ENCODE peak calls at places on chromosomes 6 and 20, in ten cellular contexts. J, Y, S, O, E, X, N, Z, W and G are unnamed samples.
A peak's percentile ranks its signal among the peaks of the same experiment; 100 is the strongest.

GRCh38 chr6:126210398-126211075 is 129.4 kb upstream of the CENPW start:
- DNase-seq in J (peak; percentile 25), W (no peak), Y (no peak), X (no peak), E (no peak), S (no peak), O (no peak), Z (no peak), N (no peak), G (peak; percentile 10)

GRCh38 chr20:37886851-37887297 is 16.1 kb upstream of the VSTM2L start:
- DNase-seq in J (no peak), X (no peak), E (no peak), Z (no peak), N (peak; percentile 44), W (no peak), Y (no peak), S (no peak), O (peak; percentile 88), G (no peak)

GRCh38 chr6:111038534-111039252 is 48.6 kb upstream of the SLC16A10 start:
- DNase-seq in S (no peak), Z (no peak), N (no peak), Y (no peak), O (no peak), J (no peak), X (no peak), W (no peak), E (no peak), G (no peak)

GRCh38 chr6:132504757-132505156 is 8.2 kb downstream of the STX7 start:
- DNase-seq in J (no peak), S (no peak), Z (no peak), X (no peak), E (no peak), O (no peak), W (no peak), N (no peak), Y (no peak), G (no peak)

GRCh38 chr6:170205534-170206316 is 85.2 kb downstream of the DLL1 start:
- DNase-seq in S (no peak), X (no peak), J (no peak), Y (no peak), O (no peak), N (no peak), W (no peak), E (no peak), Z (no peak), G (no peak)

GRCh38 chr6:163827157-163827556 is 412.6 kb downstream of the QKI start:
- DNase-seq in O (no peak), E (no peak), J (no peak), X (no peak), S (no peak), W (no peak), N (no peak), Y (no peak), Z (no peak), G (no peak)

GRCh38 chr20:40630723-40631631 is 58.1 kb downstream of the MAFB start:
- DNase-seq in W (no peak), Z (no peak), Y (no peak), O (no peak), E (no peak), N (no peak), S (no peak), X (peak; percentile 72), J (no peak), G (peak; percentile 31)

GRCh38 chr6:44000164-44000842 is 126.9 kb downstream of the MRPL14 start:
- DNase-seq in X (peak; percentile 18), W (no peak), Y (no peak), Z (no peak), S (no peak), N (peak; percentile 74), E (peak; percentile 84), J (peak; percentile 77), O (no peak), G (no peak)

GRCh38 chr6:165662041-165662491 is 975 bp downstream of the PDE10A start:
- DNase-seq in S (no peak), Z (no peak), E (peak; percentile 55), W (no peak), J (no peak), X (peak; percentile 15), O (peak; percentile 66), N (no peak), Y (no peak), G (no peak)

GRCh38 chr6:69303382-69303781 is 493.4 kb downstream of the LMBRD1 start:
- DNase-seq in O (no peak), Z (no peak), Y (no peak), E (no peak), X (no peak), J (no peak), N (no peak), W (no peak), S (no peak), G (no peak)